ENCODE peak calls at places on chromosomes 2 and 18, in ten cellular contexts. V, E, N, T, S, Z, C, I, O and L are unnamed samples.

GRCh38 chr18:33577688-33578370 is at the start of gene ASXL3:
- DNase-seq in O (no peak), C (peak), N (peak), T (peak), E (no peak), I (peak), Z (peak), S (no peak), V (peak), L (no peak)

GRCh38 chr2:178529194-178529593 is 48.9 kb downstream of the PLEKHA3 start:
- DNase-seq in I (no peak), S (no peak), V (no peak), O (no peak), T (no peak), E (no peak), Z (no peak), N (no peak), C (no peak), L (no peak)

GRCh38 chr18:9739516-9739915 is 31.4 kb downstream of the RAB31 start:
- DNase-seq in N (no peak), E (no peak), Z (no peak), O (no peak), I (no peak), V (no peak), S (no peak), T (no peak), C (peak), L (no peak)

GRCh38 chr2:188291142-188291616 is 495 bp upstream of the GULP1 start:
- DNase-seq in T (no peak), S (no peak), O (peak), I (no peak), Z (no peak), C (peak), N (no peak), E (no peak), V (no peak), L (no peak)

GRCh38 chr2:217854684-217855083 is 148.1 kb downstream of the TNS1 start:
- DNase-seq in C (no peak), O (no peak), N (no peak), T (no peak), E (peak), V (no peak), S (no peak), I (no peak), Z (no peak), L (no peak)

GRCh38 chr2:112843836-112844235 is 7.3 kb upstream of the IL1B start:
- DNase-seq in S (no peak), V (no peak), C (no peak), E (no peak), I (no peak), Z (no peak), N (no peak), T (no peak), O (no peak), L (no peak)

GRCh38 chr18:27778925-27779324 is 398.0 kb downstream of the CDH2 start:
- DNase-seq in E (no peak), T (no peak), C (no peak), I (no peak), O (no peak), Z (no peak), N (no peak), V (no peak), S (no peak), L (no peak)

GRCh38 chr2:215489288-215489848 is 53.5 kb upstream of the FN1 start:
- DNase-seq in E (no peak), Z (no peak), V (no peak), T (no peak), O (no peak), I (no peak), S (no peak), N (no peak), C (no peak), L (peak)

GRCh38 chr2:28394331-28394877 is 1.7 kb downstream of the FOSL2 start:
- DNase-seq in V (no peak), E (no peak), C (peak), O (peak), S (no peak), I (no peak), Z (no peak), N (peak), T (no peak), L (no peak)

GRCh38 chr2:10940607-10941006 is 28.9 kb downstream of the KCNF1 start:
- DNase-seq in E (no peak), V (no peak), N (no peak), Z (no peak), S (no peak), I (no peak), O (no peak), T (no peak), C (no peak), L (no peak)

GRCh38 chr2:190359896-190360376 is 16.5 kb downstream of the INPP1 start:
- DNase-seq in N (peak), E (no peak), Z (no peak), O (no peak), S (peak), V (no peak), I (peak), T (no peak), C (peak), L (no peak)

GRCh38 chr2:111692311-111692710 is 191.7 kb downstream of the ANAPC1 start:
- DNase-seq in C (no peak), Z (no peak), I (no peak), E (no peak), O (no peak), V (peak), N (no peak), S (no peak), T (no peak), L (peak)

GRCh38 chr18:13159579-13159978 is 59.0 kb upstream of the LDLRAD4 start:
- DNase-seq in O (peak), N (peak), E (peak), I (no peak), Z (peak), C (peak), V (peak), T (no peak), S (peak), L (peak)

GRCh38 chr2:1618191-1618961 is 125.9 kb downstream of the PXDN start:
- DNase-seq in T (no peak), S (no peak), Z (no peak), C (no peak), I (no peak), E (no peak), V (no peak), N (no peak), O (no peak), L (no peak)

GRCh38 chr2:183259921-183260320 is 135.7 kb downstream of the NUP35 start:
- DNase-seq in Z (no peak), T (no peak), I (no peak), E (no peak), C (no peak), S (no peak), N (no peak), V (no peak), O (no peak), L (no peak)

GRCh38 chr2:96547751-96548161 is 11.2 kb downstream of the ARID5A start:
- DNase-seq in O (no peak), N (no peak), I (no peak), E (no peak), T (no peak), V (no peak), C (no peak), S (no peak), Z (no peak), L (no peak)

GRCh38 chr2:198615972-198616371 is 811.6 kb downstream of the PLCL1 start:
- DNase-seq in E (no peak), S (no peak), O (no peak), T (no peak), N (no peak), Z (no peak), V (no peak), C (no peak), I (no peak), L (no peak)

GRCh38 chr2:120760446-120761135 is 24.9 kb downstream of the GLI2 start:
- DNase-seq in C (no peak), O (no peak), S (no peak), V (no peak), N (no peak), T (peak), I (no peak), E (no peak), Z (no peak), L (no peak)

GRCh38 chr2:192004188-192004963 is 157.5 kb upstream of the CAVIN2 start:
- DNase-seq in N (no peak), E (no peak), Z (no peak), T (no peak), V (no peak), C (peak), I (no peak), S (no peak), O (no peak), L (no peak)

GRCh38 chr2:113812204-113812603 is 55.8 kb upstream of the SLC35F5 start:
- DNase-seq in Z (no peak), C (no peak), E (no peak), V (no peak), N (no peak), T (no peak), I (no peak), S (no peak), O (no peak), L (no peak)

GRCh38 chr2:181070119-181070833 is 89.9 kb downstream of the UBE2E3 start:
- DNase-seq in C (no peak), I (no peak), V (no peak), N (no peak), O (peak), Z (no peak), E (no peak), T (no peak), S (no peak), L (peak)

GRCh38 chr2:229118336-229118735 is 152.8 kb downstream of the PID1 start:
- DNase-seq in Z (no peak), V (no peak), I (no peak), O (no peak), S (no peak), C (no peak), N (no peak), E (no peak), T (no peak), L (no peak)

GRCh38 chr2:213490087-213490486 is 205.8 kb downstream of the SPAG16 start:
- DNase-seq in C (peak), E (no peak), T (no peak), S (no peak), O (peak), V (no peak), I (no peak), Z (no peak), N (no peak), L (no peak)

GRCh38 chr2:234879671-234880455 is 72.0 kb upstream of the SH3BP4 start:
- DNase-seq in V (no peak), O (peak), S (peak), Z (no peak), C (peak), T (no peak), E (no peak), N (no peak), I (no peak), L (no peak)

GRCh38 chr18:54888933-54889332 is 60.7 kb downstream of the RAB27B start:
- DNase-seq in E (no peak), O (no peak), Z (no peak), I (no peak), V (no peak), N (peak), T (no peak), S (peak), C (no peak), L (no peak)

GRCh38 chr2:88575630-88576029 is 51.6 kb downstream of the EIF2AK3 start:
- DNase-seq in I (no peak), C (no peak), T (no peak), S (no peak), N (no peak), E (no peak), Z (no peak), O (no peak), V (no peak), L (no peak)

GRCh38 chr2:142290931-142291330 is 160.1 kb upstream of the LRP1B start:
- DNase-seq in S (no peak), O (no peak), T (no peak), N (no peak), E (no peak), I (no peak), C (peak), Z (no peak), V (no peak), L (no peak)

GRCh38 chr18:9743200-9744016 is 35.3 kb downstream of the RAB31 start:
- DNase-seq in Z (peak), O (peak), S (peak), C (peak), I (no peak), N (no peak), E (no peak), V (peak), T (peak), L (peak)

GRCh38 chr2:45923701-45924100 is 272.2 kb downstream of the PRKCE start:
- DNase-seq in T (no peak), V (no peak), E (no peak), Z (no peak), I (no peak), O (no peak), C (no peak), S (no peak), N (no peak), L (no peak)

GRCh38 chr2:239375278-239376061 is 25.4 kb downstream of the HDAC4 start:
- DNase-seq in T (peak), V (no peak), O (no peak), C (peak), Z (no peak), S (no peak), N (no peak), I (no peak), E (no peak), L (no peak)